ENCODE peak calls at places on chromosomes 11 and 22, in five cellular contexts. X is K562, L is HCT116, G is SK-N-SH, J is HepG2. O is an unnamed sample.

GRCh38 chr11:76230392-76230791 is 24.1 kb upstream of the WNT11 start:
- DNase-seq in X (no peak), L (no peak), G (peak), J (no peak), O (no peak)

GRCh38 chr22:33853200-33854097 is 66.8 kb downstream of the LARGE1 start:
- DNase-seq in X (no peak), L (no peak), G (peak), J (peak), O (peak)

GRCh38 chr22:49992921-49993648 is 19.5 kb downstream of the IL17REL start:
- DNase-seq in X (peak), L (no peak), G (peak), J (peak), O (no peak)

GRCh38 chr11:87851234-87851633 is 324.0 kb downstream of the RAB38 start:
- DNase-seq in X (no peak), L (no peak), G (no peak), J (no peak), O (no peak)

GRCh38 chr11:128686745-128687177 is 7.1 kb upstream of the FLI1 start:
- DNase-seq in X (no peak), L (no peak), G (peak), J (no peak), O (no peak)

GRCh38 chr22:39743955-39744752 is 149.4 kb downstream of the ENTHD1 start:
- DNase-seq in X (no peak), L (no peak), G (no peak), J (no peak), O (no peak)

GRCh38 chr11:126312903-126313460 is 9.1 kb downstream of the DCPS start:
- DNase-seq in X (no peak), L (no peak), G (no peak), J (no peak), O (no peak)

GRCh38 chr22:28938286-28938833 is 55.0 kb downstream of the ZNRF3 start:
- DNase-seq in X (no peak), L (no peak), G (no peak), J (no peak), O (no peak)

GRCh38 chr11:134659882-134660281 is 247.8 kb upstream of the B3GAT1 start:
- DNase-seq in X (no peak), L (no peak), G (no peak), J (no peak), O (no peak)

GRCh38 chr22:23712256-23712655 is 21.4 kb downstream of the RGL4 start:
- DNase-seq in X (no peak), L (no peak), G (no peak), J (no peak), O (no peak)

GRCh38 chr11:129695543-129696308 is 119.9 kb upstream of the TMEM45B start:
- DNase-seq in X (peak), L (peak), G (peak), J (peak), O (no peak)

GRCh38 chr11:86987687-86988086 is 32.5 kb upstream of the FZD4 start:
- DNase-seq in X (no peak), L (no peak), G (no peak), J (no peak), O (no peak)

GRCh38 chr22:19432092-19432844 is at the start of gene MRPL40:
- DNase-seq in X (peak), L (peak), G (peak), J (peak), O (peak)

GRCh38 chr11:32391965-32392553 is 43.3 kb downstream of the WT1 start:
- DNase-seq in X (no peak), L (no peak), G (no peak), J (no peak), O (no peak)

GRCh38 chr22:40462195-40462988 is 92.0 kb downstream of the SGSM3 start:
- DNase-seq in X (no peak), L (no peak), G (no peak), J (peak), O (no peak)

GRCh38 chr22:39943366-39943765 is 16.8 kb upstream of the TMA7B start:
- DNase-seq in X (peak), L (no peak), G (no peak), J (no peak), O (no peak)

GRCh38 chr22:44133161-44133560 is 47.6 kb upstream of the PARVG start:
- DNase-seq in X (no peak), L (no peak), G (no peak), J (no peak), O (no peak)

GRCh38 chr11:73176145-73176891 is 34.2 kb upstream of the FCHSD2 start:
- DNase-seq in X (no peak), L (no peak), G (no peak), J (peak), O (no peak)

GRCh38 chr11:89495951-89496350 is 4.8 kb upstream of the NOX4 start:
- DNase-seq in X (no peak), L (no peak), G (no peak), J (no peak), O (no peak)

GRCh38 chr22:50583294-50583865 is 731 bp upstream of the CHKB start:
- DNase-seq in X (no peak), L (no peak), G (no peak), J (peak), O (no peak)

GRCh38 chr11:78432956-78433355 is 15.3 kb upstream of the GAB2 start:
- DNase-seq in X (no peak), L (no peak), G (peak), J (no peak), O (no peak)

GRCh38 chr22:21766933-21767462 is 31.4 kb upstream of the YPEL1 start:
- DNase-seq in X (no peak), L (no peak), G (no peak), J (no peak), O (no peak)

GRCh38 chr11:122167100-122167499 is 51.1 kb upstream of the BLID start:
- DNase-seq in X (no peak), L (peak), G (no peak), J (no peak), O (no peak)

GRCh38 chr11:22392561-22392960 is 54.4 kb downstream of the SLC17A6 start:
- DNase-seq in X (no peak), L (no peak), G (no peak), J (no peak), O (no peak)

GRCh38 chr11:74020537-74020936 is 11.7 kb upstream of the UCP3 start:
- DNase-seq in X (no peak), L (no peak), G (no peak), J (no peak), O (peak)

GRCh38 chr11:17208257-17208999 is 642 bp upstream of the PIK3C2A start:
- DNase-seq in X (no peak), L (peak), G (peak), J (peak), O (no peak)

GRCh38 chr22:19877626-19878339 is 23.1 kb upstream of the GNB1L start:
- DNase-seq in X (no peak), L (no peak), G (no peak), J (no peak), O (no peak)

GRCh38 chr11:9571071-9571765 is 2.3 kb upstream of the WEE1 start:
- DNase-seq in X (no peak), L (no peak), G (no peak), J (no peak), O (no peak)

GRCh38 chr22:19615867-19616581 is 91.8 kb upstream of the CLDN5 start:
- DNase-seq in X (no peak), L (no peak), G (no peak), J (no peak), O (no peak)

GRCh38 chr22:27642104-27642800 is 159.3 kb downstream of the MN1 start:
- DNase-seq in X (peak), L (no peak), G (peak), J (peak), O (no peak)

GRCh38 chr22:21082248-21082647 is 36.5 kb downstream of the LRRC74B start:
- DNase-seq in X (no peak), L (no peak), G (no peak), J (no peak), O (no peak)

GRCh38 chr11:22711212-22711770 is 44.9 kb downstream of the GAS2 start:
- DNase-seq in X (no peak), L (no peak), G (no peak), J (no peak), O (no peak)

GRCh38 chr11:18490736-18491485 is 35.3 kb downstream of the LDHAL6A start:
- DNase-seq in X (peak), L (no peak), G (no peak), J (no peak), O (no peak)

GRCh38 chr11:70134490-70134889 is 56.4 kb downstream of the ANO1 start:
- DNase-seq in X (no peak), L (no peak), G (no peak), J (no peak), O (no peak)

GRCh38 chr11:27100534-27100933 is 59.9 kb downstream of the BBOX1 start:
- DNase-seq in X (no peak), L (no peak), G (no peak), J (no peak), O (no peak)
- TF ChIP-seq ZBTB33 in X (no peak), L (no peak), G (no peak), J (no peak), O (no peak)

GRCh38 chr11:69125861-69126260 is 29.9 kb upstream of the SMIM38 start:
- DNase-seq in X (no peak), L (no peak), G (no peak), J (no peak), O (no peak)
- TF ChIP-seq ZBTB33 in X (no peak), L (no peak), G (no peak), J (no peak), O (no peak)

GRCh38 chr11:11268119-11268518 is 84.9 kb downstream of the CSNK2A3 start:
- DNase-seq in X (no peak), L (no peak), G (no peak), J (no peak), O (no peak)

GRCh38 chr11:11265994-11266606 is 87.0 kb downstream of the CSNK2A3 start:
- DNase-seq in X (peak), L (peak), G (peak), J (no peak), O (no peak)

GRCh38 chr11:11265320-11265719 is 87.7 kb downstream of the CSNK2A3 start:
- DNase-seq in X (no peak), L (no peak), G (no peak), J (no peak), O (no peak)

GRCh38 chr11:11268706-11269105 is 84.3 kb downstream of the CSNK2A3 start:
- DNase-seq in X (no peak), L (no peak), G (no peak), J (no peak), O (no peak)

DNA sequence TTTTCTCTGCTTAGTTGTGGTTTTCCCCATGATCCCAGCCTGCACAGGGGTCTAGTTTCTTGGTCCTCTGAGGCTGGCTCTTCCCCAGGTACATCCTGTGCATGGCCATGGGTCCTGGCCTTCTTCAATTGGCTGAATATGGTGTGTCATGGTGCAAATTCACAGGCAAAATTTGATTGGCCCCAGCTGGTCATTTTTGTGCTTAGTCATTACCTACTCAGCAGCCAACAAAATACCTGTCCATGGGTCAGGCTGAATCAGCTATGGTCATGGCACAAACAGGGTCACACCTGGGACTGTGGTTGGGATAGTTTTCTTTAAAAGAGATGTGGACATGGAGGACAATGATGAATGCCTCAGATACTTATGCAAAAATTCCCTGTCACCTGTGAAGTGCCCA is 85.7 kb downstream of the CSNK2A3 start:
- DNase-seq in X (no peak), L (no peak), G (no peak), J (no peak), O (no peak)
- TF ChIP-seq ZBTB33 in X (no peak), L (no peak), G (no peak), J (no peak), O (no peak)

GRCh38 chr11:44016546-44017442 is 31.0 kb upstream of the ACCSL start:
- DNase-seq in X (no peak), L (no peak), G (no peak), J (no peak), O (no peak)

GRCh38 chr11:44017443-44018126 is 30.2 kb upstream of the ACCSL start:
- DNase-seq in X (no peak), L (no peak), G (no peak), J (no peak), O (no peak)

GRCh38 chr11:44015624-44016007 is 32.2 kb upstream of the ACCSL start:
- DNase-seq in X (no peak), L (no peak), G (no peak), J (no peak), O (no peak)

GRCh38 chr11:44016129-44016528 is 31.7 kb upstream of the ACCSL start:
- DNase-seq in X (no peak), L (no peak), G (no peak), J (no peak), O (no peak)

DNA sequence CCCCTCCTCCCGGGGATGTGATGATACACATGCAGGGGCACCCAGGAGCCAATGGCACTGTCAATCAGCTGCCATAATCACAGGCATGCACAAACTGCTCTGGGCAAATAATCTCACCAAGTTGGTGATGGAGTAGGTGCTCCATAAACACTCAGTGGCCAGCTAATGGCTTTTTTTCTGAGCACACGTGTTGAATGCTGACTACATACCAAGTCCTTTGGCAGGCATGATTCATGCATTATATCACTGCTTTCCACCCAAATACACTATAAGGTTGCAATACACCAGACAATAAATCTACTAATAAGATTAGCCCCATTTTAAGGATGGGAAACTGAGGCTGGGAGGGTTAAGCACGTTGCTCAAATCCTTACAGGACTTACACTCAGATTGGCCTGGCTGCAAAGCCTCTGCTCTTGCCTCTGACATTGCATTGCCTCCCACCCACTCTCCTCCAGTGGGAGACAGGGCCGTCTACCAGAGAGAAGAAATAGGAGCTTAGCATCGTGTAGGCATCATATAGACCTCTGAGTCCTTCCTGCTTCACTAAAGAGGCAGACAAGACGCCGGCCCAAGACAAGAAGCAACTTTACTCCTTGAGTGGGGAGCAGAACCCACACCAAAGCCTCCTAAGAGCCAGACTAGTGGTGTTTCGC is 32.7 kb upstream of the ACCSL start:
- DNase-seq in X (no peak), L (no peak), G (no peak), J (no peak), O (no peak)
- TF ChIP-seq ZBTB33 in X (no peak), L (no peak), G (no peak), J (no peak), O (no peak)

GRCh38 chr11:1392111-1392510 is 2.4 kb downstream of the BRSK2 start:
- DNase-seq in X (no peak), L (no peak), G (peak), J (no peak), O (no peak)

GRCh38 chr11:1390603-1391164 is 950 bp downstream of the BRSK2 start:
- DNase-seq in X (no peak), L (no peak), G (peak), J (no peak), O (no peak)

GRCh38 chr11:1391165-1392010 is 1.7 kb downstream of the BRSK2 start:
- DNase-seq in X (no peak), L (no peak), G (peak), J (no peak), O (no peak)

GRCh38 chr11:1393038-1393710 is 3.4 kb downstream of the BRSK2 start:
- DNase-seq in X (no peak), L (no peak), G (no peak), J (no peak), O (no peak)

DNA sequence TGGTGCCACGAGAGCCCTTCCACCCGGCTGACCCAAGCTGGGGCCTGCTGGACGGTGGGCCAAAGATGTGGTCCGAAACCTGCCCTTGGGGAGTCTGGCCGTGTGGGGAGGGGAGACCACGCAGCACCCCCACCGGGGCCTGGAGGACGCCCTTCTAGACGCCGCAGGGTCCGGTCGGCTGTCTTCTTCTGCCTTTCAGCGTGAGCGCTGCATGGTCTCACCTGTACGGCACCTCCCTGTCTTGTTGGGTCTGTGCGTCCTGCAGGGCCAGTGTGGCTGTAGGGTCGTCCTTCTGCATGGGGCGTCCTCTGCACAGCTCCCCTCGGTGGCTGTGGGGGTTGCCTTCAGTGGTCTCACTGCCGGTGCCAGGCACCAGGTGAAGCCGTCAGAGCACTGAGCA is 2.8 kb downstream of the BRSK2 start:
- DNase-seq in X (no peak), L (no peak), G (no peak), J (no peak), O (no peak)
- TF ChIP-seq ZBTB33 in X (no peak), L (no peak), G (no peak), J (no peak), O (no peak)

GRCh38 chr11:120147950-120148270 is 10.0 kb upstream of the TRIM29 start:
- DNase-seq in X (no peak), L (no peak), G (no peak), J (no peak), O (no peak)
- TF ChIP-seq ZBTB33 in X (no peak), L (no peak), G (no peak), J (no peak), O (no peak)

O was measured in GM12878.